ENCODE peak calls at places on chromosome 18, in eight cellular contexts. H is lower lobe of right lung, C is psoas muscle, K is lower leg skin, F is neural crest cell, N is heart left ventricle, T is body of pancreas, W is GM12865. D is an unnamed sample.

GRCh38 chr18:26091047-26091630 is 726 bp upstream of the SS18 start:
- DNase-seq in W (peak), H (no peak), C (peak), T (peak), N (peak), K (peak), F (no peak), D (peak)

GRCh38 chr18:11040823-11041712 is 108.3 kb downstream of the PIEZO2 start:
- DNase-seq in T (peak), F (peak), N (no peak), K (no peak), H (no peak), C (no peak), W (peak), D (peak)

GRCh38 chr18:70148539-70148938 is 56.9 kb downstream of the RTTN start:
- DNase-seq in K (no peak), N (no peak), W (no peak), C (no peak), F (no peak), T (no peak), H (no peak), D (no peak)

GRCh38 chr18:7452331-7452730 is 114.8 kb upstream of the PTPRM start:
- DNase-seq in N (no peak), C (no peak), F (peak), H (no peak), K (no peak), W (no peak), T (peak), D (peak)

GRCh38 chr18:7325126-7325430 is 94.2 kb downstream of the LRRC30 start:
- DNase-seq in K (no peak), H (no peak), T (no peak), W (no peak), F (no peak), C (no peak), N (no peak), D (no peak)

GRCh38 chr18:9126337-9126736 is 10.2 kb upstream of the ANKRD12 start:
- DNase-seq in K (no peak), F (no peak), H (no peak), T (no peak), N (no peak), W (no peak), C (no peak), D (no peak)

GRCh38 chr18:6593142-6593889 is 136.2 kb upstream of the ARHGAP28 start:
- DNase-seq in F (no peak), N (no peak), W (no peak), C (no peak), K (no peak), H (no peak), T (no peak), D (no peak)

GRCh38 chr18:28086530-28087172 is 90.3 kb downstream of the CDH2 start:
- DNase-seq in C (no peak), T (peak), W (no peak), H (no peak), K (no peak), F (no peak), N (no peak), D (no peak)

GRCh38 chr18:14746897-14747296 is 1.1 kb upstream of the ANKRD30B start:
- DNase-seq in K (no peak), F (no peak), N (no peak), W (no peak), C (no peak), T (no peak), H (peak), D (no peak)

GRCh38 chr18:445090-445489 is 55.4 kb downstream of the COLEC12 start:
- DNase-seq in F (no peak), H (no peak), C (no peak), W (no peak), K (no peak), T (no peak), N (no peak), D (no peak)

GRCh38 chr18:813405-814071 is 1.5 kb upstream of the YES1 start:
- DNase-seq in C (no peak), T (no peak), W (no peak), K (no peak), N (no peak), F (no peak), H (no peak), D (no peak)

GRCh38 chr18:46372670-46373069 is 268.5 kb downstream of the HAUS1 start:
- DNase-seq in F (no peak), H (no peak), T (no peak), C (no peak), N (no peak), W (no peak), K (no peak), D (no peak)

GRCh38 chr18:46373131-46373530 is 268.9 kb downstream of the HAUS1 start:
- DNase-seq in H (no peak), F (no peak), T (no peak), W (no peak), C (no peak), N (no peak), K (no peak), D (no peak)

GRCh38 chr18:46374850-46375249 is 270.7 kb downstream of the HAUS1 start:
- DNase-seq in T (no peak), W (no peak), K (no peak), H (peak), N (no peak), C (no peak), F (no peak), D (no peak)

GRCh38 chr18:46370898-46371297 is 266.7 kb downstream of the HAUS1 start:
- DNase-seq in T (no peak), K (no peak), W (no peak), F (no peak), H (no peak), C (no peak), N (no peak), D (no peak)

GRCh38 chr18:46373787-46374186 is 269.6 kb downstream of the HAUS1 start:
- DNase-seq in N (no peak), C (no peak), T (no peak), F (no peak), K (no peak), H (no peak), W (no peak), D (no peak)
- TF ChIP-seq CTCF in N (no peak), C (no peak), T (no peak), F (no peak), K (no peak), H (no peak), W (no peak), D (no peak)

GRCh38 chr18:50614838-50615237 is 55.0 kb downstream of the MAPK4 start:
- DNase-seq in F (no peak), T (peak), H (no peak), K (no peak), W (no peak), N (no peak), C (peak), D (no peak)

GRCh38 chr18:50611529-50611941 is 51.6 kb downstream of the MAPK4 start:
- DNase-seq in K (no peak), F (no peak), N (no peak), H (no peak), C (no peak), T (no peak), W (no peak), D (no peak)

GRCh38 chr18:50606609-50607008 is 46.7 kb downstream of the MAPK4 start:
- DNase-seq in T (no peak), W (no peak), C (no peak), F (no peak), K (no peak), H (no peak), N (no peak), D (no peak)

GRCh38 chr18:50607374-50607933 is 47.6 kb downstream of the MAPK4 start:
- DNase-seq in K (no peak), C (no peak), W (no peak), N (no peak), T (no peak), F (no peak), H (no peak), D (no peak)

DNA sequence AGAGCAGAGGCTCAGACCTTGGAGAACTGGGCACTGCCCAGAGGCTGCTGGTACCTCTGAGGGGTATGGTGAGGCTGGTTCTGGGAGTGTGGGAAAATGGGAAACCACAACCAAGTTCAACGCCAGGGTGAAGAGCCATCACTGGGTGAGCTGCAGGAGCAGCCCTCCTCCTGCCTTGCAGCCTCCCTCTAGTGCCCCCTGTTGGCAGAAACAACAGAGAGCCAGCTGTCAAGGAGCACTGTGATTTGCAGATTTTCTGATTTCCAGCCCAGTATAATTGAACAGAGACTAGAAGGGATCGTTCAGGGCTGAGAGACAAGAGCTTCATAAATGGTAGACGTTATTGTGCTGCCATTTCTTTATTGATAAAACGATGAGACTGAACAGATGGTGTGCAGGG is 50.5 kb downstream of the MAPK4 start:
- DNase-seq in K (no peak), C (no peak), N (no peak), W (peak), T (no peak), H (no peak), F (no peak), D (no peak)
- TF ChIP-seq CTCF in K (no peak), C (no peak), N (no peak), W (peak), T (no peak), H (no peak), F (no peak), D (peak)

GRCh38 chr18:47591429-47591828 is 339.0 kb downstream of the SMAD2 start:
- DNase-seq in W (no peak), N (no peak), H (no peak), K (no peak), C (no peak), F (no peak), T (no peak), D (no peak)

GRCh38 chr18:47601608-47602272 is 328.7 kb downstream of the SMAD2 start:
- DNase-seq in K (peak), N (no peak), C (no peak), T (no peak), F (no peak), H (no peak), W (no peak), D (no peak)

GRCh38 chr18:47594063-47594462 is 336.4 kb downstream of the SMAD2 start:
- DNase-seq in F (no peak), K (peak), T (no peak), W (no peak), N (no peak), C (no peak), H (no peak), D (no peak)

GRCh38 chr18:47594621-47595086 is 335.8 kb downstream of the SMAD2 start:
- DNase-seq in K (peak), N (no peak), W (no peak), C (no peak), H (no peak), F (no peak), T (no peak), D (no peak)

DNA sequence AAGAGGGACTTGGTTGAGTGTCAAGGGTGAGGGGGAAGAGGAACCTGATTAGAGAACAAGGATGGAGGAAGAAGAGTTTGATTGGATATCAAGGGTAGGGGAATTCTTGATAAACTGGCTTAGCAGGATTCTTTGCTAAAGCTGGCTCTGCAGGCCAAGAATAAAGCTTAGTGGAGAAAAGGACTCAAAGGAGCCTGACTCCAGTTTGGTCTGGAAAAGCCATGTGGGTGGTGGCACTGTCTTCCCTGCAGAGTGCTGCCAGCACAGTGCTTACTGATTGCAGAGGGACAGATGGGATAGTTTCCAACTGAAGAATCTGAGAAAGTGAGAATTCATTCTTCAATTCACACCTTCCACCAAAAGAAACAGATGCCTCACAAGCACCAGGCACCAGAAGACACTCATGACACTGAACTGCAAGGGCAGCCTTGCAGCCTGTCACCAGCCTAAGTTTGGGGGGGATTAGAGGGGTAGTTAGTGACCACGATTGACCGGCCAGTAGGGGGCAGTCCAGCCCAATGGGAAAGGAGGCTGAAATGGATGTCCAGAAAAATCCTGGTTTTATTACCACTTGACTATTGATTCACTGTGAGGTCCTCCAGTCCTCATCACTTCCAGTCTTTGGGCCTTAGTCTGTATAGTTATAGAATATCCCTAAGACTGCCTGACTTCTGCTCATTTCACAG is 334.5 kb downstream of the SMAD2 start:
- DNase-seq in F (no peak), C (no peak), N (no peak), H (no peak), T (no peak), K (peak), W (peak), D (peak)
- TF ChIP-seq CTCF in F (peak), C (no peak), N (no peak), H (peak), T (no peak), K (no peak), W (peak), D (peak)

GRCh38 chr18:58453167-58453804 is 175.6 kb downstream of the ALPK2 start:
- DNase-seq in H (no peak), K (no peak), F (no peak), C (no peak), T (no peak), W (no peak), N (no peak), D (no peak)
- TF ChIP-seq CTCF in H (no peak), K (no peak), F (no peak), C (no peak), T (no peak), W (no peak), N (no peak), D (no peak)

DNA sequence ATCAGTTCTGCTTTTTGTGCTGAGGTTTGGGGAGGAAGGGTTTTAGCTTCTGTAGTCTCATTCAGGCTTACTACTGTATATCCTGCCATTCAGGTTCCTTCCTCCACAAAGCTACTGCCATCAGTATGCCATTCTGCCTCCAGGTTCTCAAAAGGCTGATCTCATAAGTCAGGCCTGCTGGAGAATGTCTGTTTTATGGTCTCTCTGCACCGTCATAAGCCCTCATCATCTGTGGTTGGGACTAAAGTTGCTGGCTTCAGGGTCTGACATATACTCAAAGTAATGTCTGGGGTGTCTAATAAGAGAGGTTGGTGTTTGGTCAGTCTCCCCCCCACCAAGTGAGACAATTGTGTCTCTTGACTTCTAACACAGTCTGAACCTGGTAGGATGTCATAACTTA is 36.2 kb upstream of the CCBE1 start:
- DNase-seq in H (no peak), K (no peak), C (no peak), F (no peak), T (no peak), W (no peak), N (no peak), D (no peak)
- TF ChIP-seq CTCF in H (no peak), K (no peak), C (no peak), F (no peak), T (no peak), W (no peak), N (no peak), D (no peak)

GRCh38 chr18:62377408-62377807 is 52.3 kb downstream of the TNFRSF11A start:
- DNase-seq in C (no peak), H (no peak), N (no peak), W (no peak), F (no peak), T (no peak), K (no peak), D (no peak)

GRCh38 chr18:62379051-62379450 is 53.9 kb downstream of the TNFRSF11A start:
- DNase-seq in F (no peak), H (no peak), N (no peak), T (no peak), K (no peak), C (no peak), W (no peak), D (no peak)

GRCh38 chr18:62370386-62370785 is 45.3 kb downstream of the TNFRSF11A start:
- DNase-seq in F (no peak), C (no peak), W (no peak), N (no peak), H (no peak), K (no peak), T (no peak), D (no peak)

GRCh38 chr18:62372156-62372555 is 47.0 kb downstream of the TNFRSF11A start:
- DNase-seq in N (no peak), C (no peak), W (peak), H (no peak), T (peak), F (no peak), K (no peak), D (peak)

DNA sequence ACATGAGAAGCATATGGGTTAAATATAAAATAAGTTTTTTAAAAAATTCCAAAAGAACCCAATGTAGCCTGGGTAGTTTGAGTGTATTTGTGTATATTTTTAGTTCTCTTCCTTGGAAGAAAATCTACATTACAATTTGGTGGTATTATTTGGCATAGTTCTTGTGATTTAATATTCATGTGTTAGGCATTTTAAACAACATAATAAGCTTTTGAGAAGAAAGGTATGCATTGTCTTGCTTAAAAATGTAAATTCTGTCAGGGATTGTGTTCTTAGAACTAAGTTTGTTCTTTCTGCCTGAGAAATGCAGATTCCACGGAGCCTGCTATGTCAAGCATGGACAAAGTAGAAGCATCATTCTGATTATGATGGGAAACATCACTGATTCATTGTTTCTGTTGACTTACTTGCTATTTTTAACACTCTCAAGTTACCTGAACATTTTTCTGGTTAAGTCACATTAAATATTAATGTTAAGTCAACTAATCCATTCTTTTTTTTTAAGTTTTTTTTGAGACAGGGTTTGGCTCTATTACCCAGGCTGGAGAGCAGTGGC is 49.4 kb downstream of the TNFRSF11A start:
- DNase-seq in K (no peak), F (no peak), N (no peak), T (no peak), W (no peak), C (no peak), H (no peak), D (no peak)
- TF ChIP-seq CTCF in K (no peak), F (no peak), N (no peak), T (no peak), W (no peak), C (no peak), H (no peak), D (no peak)

D was measured in GM20000.